ENCODE peak calls at places on chromosomes 13 and 19, in eight cellular contexts. L is AG04450; G is CD4-positive, alpha-beta memory T cell; S is pancreas; O is suprapubic skin; Z is PC-9; F is hepatocyte; X is GM23248. I is an unnamed sample.

GRCh38 chr13:25980255-25980654 is 71.6 kb downstream of the SHISA2 start:
- DNase-seq in F (no peak), X (peak; percentile 28), O (no peak), G (no peak), L (no peak), S (no peak), Z (no peak), I (no peak)

GRCh38 chr19:4653793-4654436 is 14.6 kb downstream of the TNFAIP8L1 start:
- DNase-seq in S (no peak), Z (no peak), X (no peak), L (no peak), O (no peak), F (no peak), G (no peak), I (no peak)

GRCh38 chr13:91729859-91730258 is 331.4 kb downstream of the GPC5 start:
- DNase-seq in L (no peak), O (no peak), X (no peak), G (no peak), Z (no peak), F (no peak), S (no peak), I (no peak)

GRCh38 chr19:53365899-53366493 is 491 bp downstream of the ZNF525 start:
- DNase-seq in G (no peak), F (peak; percentile 65), L (no peak), S (no peak), X (peak; percentile 63), O (no peak), Z (peak; percentile 46), I (no peak)

GRCh38 chr13:91714726-91715334 is 316.4 kb downstream of the GPC5 start:
- DNase-seq in O (no peak), F (no peak), Z (no peak), X (no peak), S (no peak), G (no peak), L (no peak), I (no peak)

GRCh38 chr19:8144273-8144672 is 5.1 kb downstream of the FBN3 start:
- DNase-seq in L (no peak), S (no peak), O (no peak), Z (no peak), F (no peak), X (no peak), G (no peak), I (no peak)

GRCh38 chr13:20582026-20582425 is 15.1 kb downstream of the IFT88 start:
- DNase-seq in Z (no peak), F (no peak), S (no peak), L (no peak), X (no peak), O (no peak), G (no peak), I (no peak)

GRCh38 chr13:109256866-109257760 is 529.3 kb downstream of the IRS2 start:
- DNase-seq in X (peak; percentile 97), Z (peak; percentile 100), F (peak; percentile 80), G (no peak), S (peak; percentile 17), O (no peak), L (peak; percentile 91), I (no peak)

GRCh38 chr13:105971312-105971711 is 564.1 kb downstream of the EFNB2 start:
- DNase-seq in X (no peak), Z (no peak), S (no peak), O (no peak), G (no peak), F (peak; percentile 28), L (no peak), I (no peak)

GRCh38 chr19:16637535-16637934 is 9.5 kb upstream of the MED26 start:
- DNase-seq in F (no peak), Z (no peak), X (peak; percentile 28), L (no peak), G (no peak), O (no peak), S (no peak), I (no peak)

GRCh38 chr13:32164622-32165268 is 133.2 kb downstream of the FRY start:
- DNase-seq in G (peak; percentile 25), Z (no peak), L (peak; percentile 20), S (peak; percentile 21), X (peak; percentile 76), F (peak; percentile 81), O (no peak), I (peak; percentile 6)

GRCh38 chr13:33932765-33933406 is 114.9 kb downstream of the RFC3 start:
- DNase-seq in X (no peak), Z (no peak), O (no peak), S (no peak), G (no peak), L (no peak), F (no peak), I (no peak)

GRCh38 chr13:27131202-27131623 is 40.4 kb downstream of the USP12 start:
- DNase-seq in G (peak; percentile 63), F (peak; percentile 53), X (peak; percentile 38), L (no peak), S (no peak), Z (peak; percentile 86), O (no peak), I (peak; percentile 95)

GRCh38 chr13:39783051-39783450 is 127.6 kb downstream of the COG6 start:
- DNase-seq in Z (peak; percentile 34), S (no peak), F (no peak), G (no peak), L (no peak), O (no peak), X (no peak), I (no peak)

GRCh38 chr13:37501187-37501586 is 97.4 kb downstream of the POSTN start:
- DNase-seq in X (no peak), L (no peak), G (no peak), S (no peak), O (no peak), F (no peak), Z (no peak), I (no peak)

GRCh38 chr13:23344923-23345322 is 88.6 kb downstream of the SACS start:
- DNase-seq in G (no peak), X (no peak), Z (no peak), F (no peak), S (no peak), L (no peak), O (no peak), I (no peak)

GRCh38 chr19:3849092-3849491 is 19.7 kb downstream of the ZFR2 start:
- DNase-seq in O (no peak), G (peak; percentile 35), S (no peak), F (peak; percentile 45), Z (no peak), L (no peak), X (peak; percentile 34), I (peak; percentile 39)

GRCh38 chr19:49820125-49820524 is 2.0 kb downstream of the MED25 start:
- DNase-seq in O (no peak), S (no peak), G (no peak), F (peak; percentile 79), L (no peak), Z (no peak), X (no peak), I (no peak)

GRCh38 chr13:99969934-99970760 is 1.4 kb downstream of the ZIC5 start:
- DNase-seq in S (no peak), F (no peak), L (no peak), Z (peak; percentile 62), O (no peak), G (no peak), X (peak; percentile 71), I (no peak)

GRCh38 chr19:35330475-35330874 is 1.5 kb downstream of the CD22 start:
- DNase-seq in G (no peak), L (no peak), Z (no peak), F (no peak), O (no peak), X (no peak), S (no peak), I (no peak)

GRCh38 chr19:2575734-2576481 is 100.0 kb downstream of the GADD45B start:
- DNase-seq in L (peak; percentile 45), Z (no peak), O (peak; percentile 95), G (no peak), S (no peak), F (peak; percentile 68), X (peak; percentile 97), I (no peak)

GRCh38 chr13:82407321-82407720 is 1475.0 kb downstream of the SLITRK1 start:
- DNase-seq in S (no peak), O (no peak), G (no peak), Z (no peak), L (no peak), F (no peak), X (no peak), I (no peak)

GRCh38 chr13:110301083-110301482 is 5.9 kb downstream of the COL4A1 start:
- DNase-seq in Z (no peak), G (no peak), X (no peak), F (no peak), O (peak; percentile 57), S (no peak), L (no peak), I (no peak)

GRCh38 chr19:40954573-40954972 is 36.5 kb upstream of the CYP2B6 start:
- DNase-seq in S (no peak), Z (no peak), F (no peak), X (no peak), L (no peak), G (no peak), O (no peak), I (no peak)

GRCh38 chr13:43959291-43959690 is 79.6 kb downstream of the LACC1 start:
- DNase-seq in O (no peak), X (no peak), G (no peak), S (no peak), L (no peak), Z (peak; percentile 41), F (no peak), I (no peak)
- H3K27ac ChIP-seq in O (no peak overlapping the region), X (no peak overlapping the region), G (no peak overlapping the region), S (no peak overlapping the region), L (no peak overlapping the region), Z (no peak overlapping the region), F (no peak overlapping the region), I (no peak overlapping the region)

GRCh38 chr19:12695514-12695913 is 917 bp downstream of the FBXW9 start:
- DNase-seq in F (no peak), Z (no peak), G (no peak), O (no peak), L (no peak), X (no peak), S (no peak), I (no peak)
- H3K4me3 ChIP-seq in F (no peak overlapping the region), Z (peak overlapping the region; percentile 72), G (no peak overlapping the region), O (peak overlapping the region; percentile 81), L (peak overlapping the region; percentile 96), X (peak overlapping the region; percentile 75), S (peak overlapping the region; percentile 61), I (peak overlapping the region; percentile 41)

GRCh38 chr19:17972230-17972629 is 5.3 kb downstream of the KCNN1 start:
- DNase-seq in L (no peak), Z (no peak), X (no peak), O (no peak), F (no peak), G (no peak), S (no peak), I (no peak)
- H3K27ac ChIP-seq in L (no peak overlapping the region), Z (no peak overlapping the region), X (no peak overlapping the region), O (no peak overlapping the region), F (no peak overlapping the region), G (no peak overlapping the region), S (no peak overlapping the region), I (no peak overlapping the region)

DNA sequence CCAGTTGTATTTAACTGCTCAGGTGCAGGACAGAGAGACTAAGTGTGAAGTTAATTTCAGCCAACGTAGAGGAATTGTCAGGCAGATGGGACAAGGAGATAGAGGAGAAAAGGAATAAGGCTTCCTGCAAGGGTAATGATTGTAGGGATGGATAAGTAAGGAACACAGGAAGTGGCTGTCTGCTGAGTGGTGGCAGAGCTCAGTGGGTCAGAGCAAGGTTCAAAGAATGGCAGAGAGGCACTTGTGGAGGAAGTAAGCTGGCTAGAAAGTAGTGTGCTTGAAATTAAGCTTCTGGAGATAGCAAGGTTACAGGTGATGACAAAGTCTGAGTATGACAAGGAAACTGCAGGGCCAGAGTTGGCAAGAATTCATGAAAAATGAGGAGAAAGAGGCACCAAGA is 47.9 kb downstream of the USPL1 start:
- DNase-seq in S (no peak), O (no peak), L (no peak), G (no peak), Z (no peak), X (no peak), F (peak; percentile 19), I (no peak)
- H3K4me3 ChIP-seq in S (no peak overlapping the region), O (no peak overlapping the region), L (no peak overlapping the region), G (no peak overlapping the region), Z (no peak overlapping the region), X (no peak overlapping the region), F (no peak overlapping the region), I (no peak overlapping the region)